ENCODE peak calls at places on chromosomes 16 and 17, in four cellular contexts. One of them, this sample, is unnamed.

GRCh38 chr17:29115906-29116651 is 64.1 kb downstream of the MYO18A start:
- DNase-seq in K562: peak
- DNase-seq in GM12878: no peak
- DNase-seq in GM12891: peak
- DNase-seq in this sample: no peak

GRCh38 chr17:2883544-2884203 is 87.4 kb downstream of the RAP1GAP2 start:
- DNase-seq in K562: no peak
- DNase-seq in GM12878: no peak
- DNase-seq in GM12891: no peak
- DNase-seq in this sample: no peak

GRCh38 chr16:75241955-75242354 is 9.5 kb downstream of the BCAR1 start:
- DNase-seq in K562: no peak
- DNase-seq in GM12878: no peak
- DNase-seq in GM12891: no peak
- DNase-seq in this sample: no peak

GRCh38 chr17:67474081-67474661 is 97.1 kb downstream of the PITPNC1 start:
- DNase-seq in K562: no peak
- DNase-seq in GM12878: no peak
- DNase-seq in GM12891: no peak
- DNase-seq in this sample: no peak

GRCh38 chr16:83878838-83879237 is 20.1 kb upstream of the MLYCD start:
- DNase-seq in K562: no peak
- DNase-seq in GM12878: no peak
- DNase-seq in GM12891: no peak
- DNase-seq in this sample: no peak

GRCh38 chr17:9002610-9003354 is 18.5 kb upstream of the NTN1 start:
- DNase-seq in K562: no peak
- DNase-seq in GM12878: no peak
- DNase-seq in GM12891: peak
- DNase-seq in this sample: no peak

GRCh38 chr16:23564964-23565363 is 7.4 kb downstream of the UBFD1 start:
- DNase-seq in K562: no peak
- DNase-seq in GM12878: no peak
- DNase-seq in GM12891: no peak
- DNase-seq in this sample: no peak

GRCh38 chr17:79126139-79126538 is 51.5 kb downstream of the ENGASE start:
- DNase-seq in K562: peak
- DNase-seq in GM12878: no peak
- DNase-seq in GM12891: no peak
- DNase-seq in this sample: no peak

GRCh38 chr17:20008242-20009051 is 712 bp upstream of the SPECC1 start:
- DNase-seq in K562: peak
- DNase-seq in GM12878: no peak
- DNase-seq in GM12891: peak
- DNase-seq in this sample: no peak

GRCh38 chr16:30896203-30896889 is at the start of gene CTF1:
- DNase-seq in K562: peak
- DNase-seq in GM12878: no peak
- DNase-seq in GM12891: no peak
- DNase-seq in this sample: no peak

GRCh38 chr17:8142158-8142886 is 9.9 kb downstream of the PER1 start:
- DNase-seq in K562: no peak
- DNase-seq in GM12878: no peak
- DNase-seq in GM12891: no peak
- DNase-seq in this sample: no peak

GRCh38 chr16:28925386-28926228 is 569 bp upstream of the RABEP2 start:
- DNase-seq in K562: peak
- DNase-seq in GM12878: no peak
- DNase-seq in GM12891: no peak
- DNase-seq in this sample: peak

GRCh38 chr16:12752159-12752558 is 51.5 kb downstream of the CPPED1 start:
- DNase-seq in K562: no peak
- DNase-seq in GM12878: no peak
- DNase-seq in GM12891: no peak
- DNase-seq in this sample: no peak

GRCh38 chr17:36937961-36938565 is 788 bp downstream of the LHX1 start:
- DNase-seq in K562: peak
- DNase-seq in GM12878: no peak
- DNase-seq in GM12891: no peak
- DNase-seq in this sample: peak

GRCh38 chr17:6853764-6854442 is 22.4 kb upstream of the TEKT1 start:
- DNase-seq in K562: no peak
- DNase-seq in GM12878: no peak
- DNase-seq in GM12891: peak
- DNase-seq in this sample: no peak

GRCh38 chr16:12061336-12062055 is 85.0 kb downstream of the SNX29 start:
- DNase-seq in K562: no peak
- DNase-seq in GM12878: no peak
- DNase-seq in GM12891: no peak
- DNase-seq in this sample: no peak

GRCh38 chr16:3651461-3652372 is 2.8 kb upstream of the DNASE1 start:
- DNase-seq in K562: no peak
- DNase-seq in GM12878: no peak
- DNase-seq in GM12891: no peak
- DNase-seq in this sample: no peak

GRCh38 chr17:82400830-82401229 is 17.3 kb upstream of the HEXD start:
- DNase-seq in K562: no peak
- DNase-seq in GM12878: no peak
- DNase-seq in GM12891: peak
- DNase-seq in this sample: peak

GRCh38 chr17:67608691-67609090 is 109.0 kb upstream of the NOL11 start:
- DNase-seq in K562: no peak
- DNase-seq in GM12878: no peak
- DNase-seq in GM12891: no peak
- DNase-seq in this sample: no peak

GRCh38 chr17:82297280-82297803 is 20.1 kb downstream of the CD7 start:
- DNase-seq in K562: no peak
- DNase-seq in GM12878: peak
- DNase-seq in GM12891: no peak
- DNase-seq in this sample: peak

GRCh38 chr17:67637901-67638641 is 79.7 kb upstream of the NOL11 start:
- DNase-seq in K562: no peak
- DNase-seq in GM12878: no peak
- DNase-seq in GM12891: no peak
- DNase-seq in this sample: no peak

DNA sequence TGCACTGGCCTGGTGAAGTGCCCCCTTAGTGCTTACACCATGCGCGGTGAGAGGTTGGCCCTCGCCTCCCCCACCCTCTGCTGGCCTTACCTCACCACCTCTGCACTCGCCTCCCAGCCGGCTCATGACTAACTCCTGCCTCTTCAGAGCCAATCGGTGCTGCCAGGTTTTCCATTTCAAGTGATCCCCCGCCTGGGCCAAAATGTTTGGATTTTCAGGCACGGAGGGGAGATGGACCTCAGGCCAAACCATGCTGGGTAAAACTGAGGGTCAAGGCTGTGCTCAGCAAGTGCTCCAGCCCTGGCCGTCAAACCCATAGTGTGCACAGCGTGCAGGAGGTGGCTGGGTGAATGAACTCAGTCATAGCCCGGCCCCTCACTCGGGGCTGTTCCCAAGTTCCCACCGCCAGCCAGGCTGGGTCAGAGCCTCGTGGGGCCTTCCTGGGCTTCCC is 175.4 kb downstream of the SEC14L1 start:
- DNase-seq in K562: no peak
- DNase-seq in GM12878: no peak
- DNase-seq in GM12891: no peak
- DNase-seq in this sample: no peak
- TF ChIP-seq SPI1 in K562: no peak
- TF ChIP-seq SPI1 in GM12878: no peak
- TF ChIP-seq SPI1 in GM12891: no peak
- TF ChIP-seq SPI1 in this sample: no peak

GRCh38 chr17:64411999-64412771 is 21.5 kb upstream of the PECAM1 start:
- DNase-seq in K562: no peak
- DNase-seq in GM12878: no peak
- DNase-seq in GM12891: no peak
- DNase-seq in this sample: peak
- TF ChIP-seq SPI1 in K562: no peak
- TF ChIP-seq SPI1 in GM12878: no peak
- TF ChIP-seq SPI1 in GM12891: no peak
- TF ChIP-seq SPI1 in this sample: peak

DNA sequence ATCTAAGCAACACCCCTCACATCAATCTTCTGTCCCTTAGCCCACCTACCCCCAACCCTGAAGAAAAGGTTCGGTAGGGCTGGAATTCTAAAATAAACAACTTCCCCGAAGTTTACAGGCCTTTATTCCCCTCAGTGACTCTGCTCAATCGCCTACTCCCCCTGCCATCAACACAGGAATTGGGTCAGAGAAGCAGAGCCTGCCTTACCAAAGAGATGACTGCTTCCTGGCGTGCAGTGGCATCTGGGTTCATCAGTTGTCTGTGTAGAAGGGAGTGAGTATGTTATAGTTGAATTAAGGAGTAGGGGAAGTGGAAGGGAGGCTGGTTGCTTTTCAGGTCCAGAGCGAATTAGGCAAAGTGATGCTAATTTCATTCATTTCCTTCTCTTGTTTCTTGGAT is 12.7 kb downstream of the HEATR9 start:
- DNase-seq in K562: no peak
- DNase-seq in GM12878: no peak
- DNase-seq in GM12891: no peak
- DNase-seq in this sample: no peak
- TF ChIP-seq SPI1 in K562: no peak
- TF ChIP-seq SPI1 in GM12878: no peak
- TF ChIP-seq SPI1 in GM12891: no peak
- TF ChIP-seq SPI1 in this sample: no peak

DNA sequence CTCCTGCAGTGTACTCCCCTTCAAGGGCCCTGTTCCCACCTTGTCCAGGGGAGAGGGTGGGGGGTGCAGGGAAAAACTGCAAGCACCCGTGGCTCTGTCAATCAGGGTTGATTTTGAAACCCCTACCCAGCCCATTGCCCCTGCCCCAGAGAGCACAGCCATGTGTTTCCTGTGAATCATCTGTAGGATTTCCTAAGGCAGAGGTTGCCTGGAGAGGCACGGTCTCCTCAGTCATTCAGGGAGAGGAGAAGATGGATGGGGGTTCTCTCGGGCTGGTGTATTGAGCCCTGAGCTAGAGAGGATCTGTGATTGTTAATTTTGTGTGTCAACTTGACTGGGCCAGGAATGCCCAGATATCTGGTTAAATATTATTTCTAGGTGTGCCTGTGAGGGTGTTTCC is 3.5 kb upstream of the AGRP start:
- DNase-seq in K562: no peak
- DNase-seq in GM12878: no peak
- DNase-seq in GM12891: no peak
- DNase-seq in this sample: no peak
- TF ChIP-seq SPI1 in K562: no peak
- TF ChIP-seq SPI1 in GM12878: no peak
- TF ChIP-seq SPI1 in GM12891: no peak
- TF ChIP-seq SPI1 in this sample: no peak

GRCh38 chr16:1159973-1160772 is 7.3 kb downstream of the CACNA1H start:
- DNase-seq in K562: peak
- DNase-seq in GM12878: no peak
- DNase-seq in GM12891: no peak
- DNase-seq in this sample: no peak
- TF ChIP-seq SPI1 in K562: no peak
- TF ChIP-seq SPI1 in GM12878: no peak
- TF ChIP-seq SPI1 in GM12891: no peak
- TF ChIP-seq SPI1 in this sample: no peak